ENCODE peak calls at places on chromosomes 4 and X, in four cellular contexts. B is left lung, X is hepatocyte, D is neuronal stem cell. K is an unnamed sample. For H3K36me3 and H3K27me3, the result is how much of the 10 kb centered on the place peaks cover.

GRCh38 chr4:152971053-152971452 is 34.9 kb downstream of the FHDC1 start:
- DNase-seq in D (no peak), B (no peak), X (no peak), K (no peak)

GRCh38 chr4:76376534-76376933 is 44.4 kb downstream of the CCDC158 start:
- DNase-seq in B (no peak), D (no peak), X (peak), K (no peak)

GRCh38 chrX:29530520-29530919 is 684.8 kb upstream of the MAGEB2 start:
- DNase-seq in D (no peak), B (no peak), X (peak), K (no peak)

GRCh38 chrX:76428243-76429130 is 977 bp downstream of the MAGEE1 start:
- DNase-seq in D (no peak), B (peak), X (peak), K (peak)

GRCh38 chr4:115790812-115791211 is 677.4 kb upstream of the NDST4 start:
- DNase-seq in D (no peak), B (no peak), X (no peak), K (no peak)

GRCh38 chrX:18210470-18210869 is 10.2 kb downstream of the BEND2 start:
- DNase-seq in D (no peak), X (no peak), B (no peak), K (no peak)

GRCh38 chr4:3801931-3802550 is 35.9 kb downstream of the ADRA2C start:
- DNase-seq in D (no peak), B (no peak), X (no peak), K (no peak)

GRCh38 chr4:92270908-92271307 is 32.9 kb upstream of the GRID2 start:
- DNase-seq in D (peak), B (no peak), X (no peak), K (no peak)

GRCh38 chr4:149709640-149710039 is 106.0 kb downstream of the IQCM start:
- DNase-seq in D (no peak), B (no peak), X (no peak), K (no peak)

GRCh38 chr4:1539132-1539755 is 133.0 kb upstream of the NKX1-1 start:
- DNase-seq in B (no peak), D (no peak), X (no peak), K (no peak)

GRCh38 chrX:34655496-34656258 is 1.4 kb downstream of the TMEM47 start:
- DNase-seq in D (no peak), B (no peak), X (no peak), K (no peak)

GRCh38 chr4:165872443-165873297 is at the start of gene TLL1:
- DNase-seq in D (no peak), X (peak), B (no peak), K (no peak)

GRCh38 chr4:187724526-187724925 is 271.0 kb upstream of the ZFP42 start:
- DNase-seq in D (no peak), B (no peak), X (no peak), K (no peak)

GRCh38 chr4:110361921-110362320 is 114.0 kb upstream of the ENPEP start:
- DNase-seq in D (no peak), B (no peak), X (no peak), K (no peak)

GRCh38 chr4:142815834-142816233 is 30.3 kb downstream of the INPP4B start:
- DNase-seq in B (no peak), X (no peak), D (no peak), K (no peak)

GRCh38 chrX:6021316-6022091 is 207.2 kb downstream of the NLGN4X start:
- DNase-seq in D (peak), X (peak), B (no peak), K (no peak)

GRCh38 chr4:123807866-123808265 is 411.3 kb downstream of the SPRY1 start:
- DNase-seq in D (no peak), B (no peak), X (no peak), K (no peak)

GRCh38 chr4:188218392-188218791 is 79.2 kb downstream of the TRIML1 start:
- DNase-seq in D (no peak), X (no peak), B (no peak), K (no peak)

GRCh38 chrX:74286950-74287349 is 17.0 kb upstream of the ZCCHC13 start:
- DNase-seq in X (no peak), B (no peak), D (no peak), K (no peak)

GRCh38 chr4:1759170-1759817 is 33.8 kb upstream of the FGFR3 start:
- DNase-seq in X (no peak), D (no peak), B (no peak), K (no peak)

GRCh38 chrX:128287693-128288092 is 235.5 kb upstream of the ACTRT1 start:
- DNase-seq in X (no peak), B (no peak), D (no peak), K (no peak)

GRCh38 chrX:105515561-105515960 is 295.1 kb upstream of the TEX13A start:
- DNase-seq in B (no peak), D (no peak), X (no peak), K (no peak)

DNA sequence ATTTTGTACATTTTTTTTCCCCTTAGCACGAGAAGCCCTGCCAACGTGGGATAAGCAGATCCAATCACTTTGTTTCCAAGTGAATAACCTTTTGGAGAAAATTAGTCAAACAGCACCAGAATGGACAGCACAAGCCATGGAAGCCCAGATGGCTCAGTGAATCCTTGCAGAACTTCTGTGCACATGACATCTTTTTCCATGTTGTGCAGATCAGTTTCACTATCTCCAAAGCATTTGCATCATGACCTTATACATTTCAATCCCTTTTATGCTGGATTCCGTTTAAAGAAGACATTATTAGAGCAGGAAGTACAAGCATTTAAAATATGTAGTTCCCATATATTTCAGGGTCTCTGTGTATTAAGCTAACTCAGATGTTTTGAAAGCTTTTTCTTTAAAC is 39.3 kb downstream of the PLAC8 start:
- DNase-seq in X (no peak), B (no peak), D (no peak), K (no peak)
- H3K36me3 ChIP-seq in X (under half), B (under half), D (under half), K (under half)

GRCh38 chrX:51002160-51002632 is 91.7 kb downstream of the BMP15 start:
- DNase-seq in D (no peak), B (no peak), X (no peak), K (no peak)

GRCh38 chrX:51006068-51006467 is 95.5 kb downstream of the BMP15 start:
- DNase-seq in D (no peak), B (no peak), X (no peak), K (no peak)
- H3K27me3 ChIP-seq in D (under half), B (under half), X (under half), K (under half)

GRCh38 chr4:38868055-38868965 is 704 bp downstream of the FAM114A1 start:
- DNase-seq in B (peak), D (peak), X (peak), K (no peak)
- H3K27ac ChIP-seq in B (peak), D (no peak), X (peak), K (no peak)

GRCh38 chr4:78606530-78607095 is 55.0 kb downstream of the ANXA3 start:
- DNase-seq in B (no peak), D (no peak), X (no peak), K (no peak)
- H3K36me3 ChIP-seq in B (half or more), D (under half), X (under half), K (under half)

GRCh38 chrX:41563881-41564280 is 116.7 kb downstream of the NYX start:
- DNase-seq in B (no peak), X (no peak), D (no peak), K (no peak)
- H3K27me3 ChIP-seq in B (under half), X (under half), D (under half), K (under half)

GRCh38 chrX:154534526-154535322 is 11.9 kb downstream of the G6PD start:
- DNase-seq in X (peak), D (peak), B (peak), K (peak)
- H3K27ac ChIP-seq in X (peak), D (no peak), B (no peak), K (peak)

DNA sequence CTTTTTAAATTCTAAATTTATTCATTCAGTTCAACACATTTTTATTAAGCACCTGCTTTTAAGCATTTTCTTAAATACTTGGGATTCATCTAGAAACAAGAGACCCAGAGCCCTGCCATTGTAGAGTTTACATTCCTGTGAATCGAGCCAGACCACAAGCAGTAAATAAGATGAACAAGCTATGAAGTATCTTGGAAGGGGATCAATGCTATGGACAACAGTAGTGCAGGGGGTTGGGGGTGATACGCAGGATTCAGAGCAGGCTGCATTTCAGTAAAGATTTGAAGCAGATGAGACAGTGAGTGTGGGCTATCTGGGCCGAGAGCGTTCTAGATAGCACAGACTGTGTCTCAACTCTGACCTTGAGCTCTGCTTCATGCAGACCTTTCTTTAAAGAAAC is 35.1 kb downstream of the CLDN22 start:
- DNase-seq in B (no peak), D (no peak), X (no peak), K (no peak)
- H3K36me3 ChIP-seq in B (half or more), D (under half), X (under half), K (under half)

K was measured in CD4-positive, CD25-positive, alpha-beta regulatory T cell.